ENCODE peak calls at places on chromosomes 12 and 14, in seven cellular contexts. S, E, N, R, J, H and U are unnamed samples.

GRCh38 chr12:89943461-89943860 is 234.8 kb upstream of the ATP2B1 start:
- DNase-seq in E (peak), N (no peak), H (no peak), S (no peak), R (no peak), J (no peak), U (no peak)

GRCh38 chr12:108884116-108885012 is 4.5 kb downstream of the DAO start:
- DNase-seq in N (peak), S (peak), E (no peak), J (no peak), H (peak), R (no peak), U (peak)

GRCh38 chr14:74609721-74610120 is 2.3 kb downstream of the LTBP2 start:
- DNase-seq in J (no peak), R (peak), E (no peak), H (no peak), N (no peak), S (no peak), U (no peak)

GRCh38 chr12:54682674-54683073 is 34.5 kb upstream of the DCD start:
- DNase-seq in S (no peak), N (no peak), H (no peak), E (no peak), J (no peak), R (no peak), U (no peak)

GRCh38 chr12:75086086-75087038 is 123.3 kb downstream of the KCNC2 start:
- DNase-seq in N (no peak), R (peak), S (no peak), H (no peak), E (peak), J (no peak), U (no peak)

GRCh38 chr14:60657609-60657983 is 8.3 kb upstream of the SIX1 start:
- DNase-seq in J (peak), N (no peak), H (peak), R (no peak), E (no peak), S (peak), U (no peak)

GRCh38 chr12:15562263-15562662 is 226.9 kb downstream of the EPS8 start:
- DNase-seq in R (no peak), N (no peak), J (no peak), E (no peak), H (no peak), S (no peak), U (no peak)

GRCh38 chr12:120625557-120626419 is 14.6 kb upstream of the CABP1 start:
- DNase-seq in J (no peak), N (peak), H (peak), S (peak), R (no peak), E (no peak), U (peak)

GRCh38 chr14:87260460-87260859 is 732.5 kb downstream of the GALC start:
- DNase-seq in N (no peak), R (no peak), E (no peak), J (peak), S (no peak), H (no peak), U (no peak)

GRCh38 chr14:65206448-65207096 is 104.3 kb upstream of the MAX start:
- DNase-seq in S (no peak), R (peak), N (no peak), E (peak), J (no peak), H (no peak), U (no peak)

GRCh38 chr12:95218164-95218851 is 701 bp downstream of the VEZT start:
- DNase-seq in J (peak), N (no peak), R (peak), E (peak), S (no peak), H (no peak), U (peak)

GRCh38 chr14:58297412-58297761 is 968 bp upstream of the ARID4A start:
- DNase-seq in S (no peak), E (peak), H (no peak), N (no peak), J (no peak), R (no peak), U (peak)

GRCh38 chr12:52927964-52928363 is 21.0 kb upstream of the KRT18 start:
- DNase-seq in J (no peak), H (no peak), R (no peak), E (no peak), N (no peak), S (no peak), U (no peak)

GRCh38 chr12:66240106-66240820 is 51.2 kb downstream of the IRAK3 start:
- DNase-seq in E (no peak), S (no peak), N (no peak), H (no peak), J (no peak), R (no peak), U (no peak)

GRCh38 chr14:77097006-77097688 is 911 bp upstream of the CIPC start:
- DNase-seq in S (no peak), J (no peak), N (no peak), R (peak), H (peak), E (no peak), U (peak)

GRCh38 chr14:77111021-77111420 is 13.0 kb downstream of the CIPC start:
- DNase-seq in N (no peak), E (no peak), H (peak), S (peak), J (peak), R (no peak), U (peak)

GRCh38 chr14:24353551-24354529 is 14.0 kb upstream of the RIPK3 start:
- DNase-seq in H (no peak), J (no peak), S (no peak), R (peak), N (no peak), E (peak), U (peak)

GRCh38 chr14:105999361-106000028 is 473.1 kb downstream of the TMEM121 start:
- DNase-seq in J (no peak), N (peak), R (no peak), S (no peak), E (no peak), H (peak), U (peak)

GRCh38 chr12:41919526-41920305 is 225.0 kb downstream of the GXYLT1 start:
- DNase-seq in N (no peak), J (no peak), E (no peak), H (no peak), R (no peak), S (no peak), U (no peak)

GRCh38 chr12:62760779-62761178 is 174.2 kb downstream of the PPM1H start:
- DNase-seq in N (no peak), R (peak), S (no peak), H (peak), E (peak), J (no peak), U (no peak)

GRCh38 chr14:70780396-70781075 is 28.8 kb downstream of the MAP3K9 start:
- DNase-seq in J (no peak), H (no peak), S (no peak), N (no peak), R (no peak), E (no peak), U (no peak)

GRCh38 chr12:34033628-34034296 is 11.5 kb downstream of the ALG10 start:
- DNase-seq in E (peak), N (no peak), J (no peak), R (peak), H (peak), S (no peak), U (no peak)

GRCh38 chr12:131074221-131075083 is 120.7 kb downstream of the ADGRD1 start:
- DNase-seq in J (no peak), S (peak), N (no peak), R (no peak), E (no peak), H (no peak), U (no peak)

GRCh38 chr14:72562300-72562699 is 331.6 kb downstream of the DPF3 start:
- DNase-seq in H (no peak), S (no peak), N (no peak), J (no peak), R (no peak), E (no peak), U (no peak)

GRCh38 chr12:57475271-57476161 is 4.2 kb downstream of the ARHGAP9 start:
- DNase-seq in J (no peak), S (peak), N (peak), R (no peak), E (peak), H (no peak), U (no peak)

GRCh38 chr12:111870216-111870615 is 28.2 kb downstream of the MAPKAPK5 start:
- DNase-seq in J (no peak), E (no peak), R (no peak), N (no peak), H (no peak), S (no peak), U (no peak)

GRCh38 chr12:26298785-26299621 is 103.6 kb downstream of the SSPN start:
- DNase-seq in H (peak), E (peak), R (peak), N (no peak), J (no peak), S (no peak), U (peak)

GRCh38 chr14:36942522-36943245 is 229.7 kb downstream of the SLC25A21 start:
- DNase-seq in N (no peak), E (peak), J (no peak), S (no peak), R (peak), H (peak), U (no peak)

GRCh38 chr12:15978431-15978950 is 67.4 kb downstream of the DERA start:
- DNase-seq in N (no peak), S (no peak), H (peak), E (peak), J (no peak), R (peak), U (peak)

GRCh38 chr12:59182660-59183455 is 262.6 kb upstream of the LRIG3 start:
- DNase-seq in E (no peak), S (no peak), R (peak), J (no peak), N (no peak), H (no peak), U (no peak)

GRCh38 chr12:66637693-66638301 is 41.1 kb downstream of the GRIP1 start:
- DNase-seq in N (no peak), R (no peak), E (peak), H (no peak), J (no peak), S (no peak), U (no peak)

GRCh38 chr12:90304231-90304630 is 595.6 kb upstream of the ATP2B1 start:
- DNase-seq in N (no peak), E (no peak), J (no peak), S (no peak), H (no peak), R (no peak), U (peak)

GRCh38 chr12:95473440-95473946 is 459 bp upstream of the METAP2 start:
- DNase-seq in R (peak), H (no peak), J (peak), N (no peak), S (peak), E (peak), U (peak)

GRCh38 chr14:21034707-21035106 is at the start of gene RNASE13:
- DNase-seq in E (no peak), N (no peak), S (no peak), R (no peak), H (no peak), J (no peak), U (no peak)

GRCh38 chr14:88468396-88468795 is 82.9 kb downstream of the SPATA7 start:
- DNase-seq in N (no peak), S (no peak), J (no peak), E (peak), R (peak), H (no peak), U (peak)

GRCh38 chr14:106268013-106268727 is 741.8 kb downstream of the TMEM121 start:
- DNase-seq in S (no peak), R (no peak), E (no peak), H (no peak), N (no peak), J (no peak), U (no peak)

GRCh38 chr14:106845286-106846087 is 1319.1 kb downstream of the TMEM121 start:
- DNase-seq in N (no peak), S (no peak), H (no peak), J (no peak), R (no peak), E (no peak), U (peak)

GRCh38 chr12:3464561-3464960 is 26.4 kb upstream of the PRMT8 start:
- DNase-seq in R (no peak), E (no peak), J (no peak), H (no peak), S (no peak), N (no peak), U (no peak)

DNA sequence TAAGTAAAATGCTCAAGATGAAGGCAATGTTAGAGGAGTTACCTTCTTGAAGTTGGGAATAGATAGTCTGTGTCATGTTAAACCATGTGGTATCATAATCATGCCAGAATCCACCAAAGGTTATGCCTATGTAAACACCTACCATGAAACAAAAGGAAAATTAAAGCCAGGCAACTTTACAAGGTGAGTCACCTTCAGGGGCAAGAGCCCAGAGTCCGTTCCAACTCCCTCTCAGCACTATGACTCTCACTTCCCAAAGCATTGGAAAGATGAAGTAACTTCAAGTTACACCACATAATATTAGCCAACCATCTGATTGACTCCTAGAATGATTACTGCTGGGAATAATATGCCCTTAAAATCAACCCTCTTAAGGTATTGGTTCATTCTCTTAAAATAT is 38.5 kb downstream of the CATSPERB start:
- DNase-seq in J (no peak), N (no peak), H (no peak), S (no peak), R (no peak), E (no peak), U (no peak)
- H3K23ac ChIP-seq in J (no peak), N (no peak), H (no peak), S (no peak), R (no peak), E (no peak), U (no peak)

GRCh38 chr12:4859478-4860210 is 50.1 kb upstream of the KCNA1 start:
- DNase-seq in H (no peak), J (no peak), S (no peak), E (peak), N (no peak), R (no peak), U (no peak)
- H3K18ac ChIP-seq in H (no peak), J (no peak), S (no peak), E (no peak), N (no peak), R (no peak), U (no peak)

GRCh38 chr14:44662250-44662891 is 155.3 kb upstream of the FSCB start:
- DNase-seq in J (no peak), E (no peak), H (no peak), N (no peak), R (no peak), S (no peak), U (peak)
- H3K23ac ChIP-seq in J (no peak), E (no peak), H (no peak), N (no peak), R (no peak), S (no peak), U (no peak)

GRCh38 chr12:121889267-121889624 is 656 bp downstream of the PSMD9 start:
- DNase-seq in N (no peak), S (no peak), J (no peak), H (no peak), E (no peak), R (no peak), U (no peak)

GRCh38 chr12:121892673-121893561 is 4.3 kb downstream of the PSMD9 start:
- DNase-seq in R (peak), J (no peak), E (no peak), N (no peak), S (no peak), H (no peak), U (no peak)

GRCh38 chr12:121888478-121889266 is at the start of gene PSMD9:
- DNase-seq in H (peak), J (peak), E (peak), N (peak), S (peak), R (peak), U (peak)

GRCh38 chr12:121883315-121883660 is 5.3 kb upstream of the PSMD9 start:
- DNase-seq in E (no peak), S (peak), J (no peak), R (no peak), H (peak), N (no peak), U (peak)

DNA sequence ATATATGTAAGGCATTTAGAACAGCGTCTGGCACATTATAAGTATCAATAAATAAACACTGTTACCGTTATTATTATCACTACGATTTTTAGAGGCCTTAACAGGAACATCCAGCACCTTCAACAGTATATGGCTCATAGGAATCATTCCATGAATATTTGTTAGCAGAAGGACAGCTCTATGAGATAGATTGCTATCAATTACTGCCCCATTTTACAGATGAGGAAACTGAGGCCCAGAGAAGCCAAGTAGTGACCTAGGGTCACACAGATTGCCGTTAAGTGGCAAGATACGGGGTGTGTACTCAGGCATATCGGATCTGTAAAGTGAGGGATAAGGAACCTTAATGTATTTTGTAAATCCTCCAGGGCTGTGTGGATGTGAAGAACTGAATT is 510 bp upstream of the PSMD9 start:
- DNase-seq in N (no peak), E (no peak), H (no peak), S (no peak), J (no peak), R (no peak), U (no peak)
- H3K18ac ChIP-seq in N (peak), E (peak), H (no peak), S (no peak), J (peak), R (peak), U (no peak)